ENCODE peak calls at places on chromosomes 6 and 20, in four cellular contexts. One of them, this sample, is unnamed.

GRCh38 chr6:100171533-100172321 is 177.7 kb upstream of the MCHR2 start:
- DNase-seq in GM12865: peak; percentile 81
- DNase-seq in AG04450: no peak
- DNase-seq in Calu3: no peak
- DNase-seq in this sample: no peak

GRCh38 chr6:37367557-37367956 is 13.8 kb downstream of the RNF8 start:
- DNase-seq in Calu3: no peak
- DNase-seq in AG04450: no peak
- DNase-seq in GM12865: no peak
- DNase-seq in this sample: no peak

GRCh38 chr6:89022747-89023289 is 57.7 kb upstream of the PNRC1 start:
- DNase-seq in Calu3: no peak
- DNase-seq in AG04450: no peak
- DNase-seq in GM12865: no peak
- DNase-seq in this sample: peak; percentile 49

GRCh38 chr6:110875548-110876169 is 1.1 kb downstream of the AMD1 start:
- DNase-seq in GM12865: peak; percentile 57
- DNase-seq in Calu3: no peak
- DNase-seq in AG04450: no peak
- DNase-seq in this sample: no peak

GRCh38 chr6:12203001-12203400 is 87.2 kb upstream of the EDN1 start:
- DNase-seq in GM12865: no peak
- DNase-seq in Calu3: peak; percentile 24
- DNase-seq in AG04450: no peak
- DNase-seq in this sample: no peak

GRCh38 chr20:24838551-24839530 is 110.2 kb upstream of the CST7 start:
- DNase-seq in AG04450: no peak
- DNase-seq in Calu3: no peak
- DNase-seq in GM12865: peak; percentile 65
- DNase-seq in this sample: no peak

GRCh38 chr6:137819740-137820139 is 47.3 kb upstream of the TNFAIP3 start:
- DNase-seq in AG04450: no peak
- DNase-seq in Calu3: no peak
- DNase-seq in GM12865: peak; percentile 58
- DNase-seq in this sample: no peak

GRCh38 chr6:75220365-75220764 is 14.5 kb upstream of the COL12A1 start:
- DNase-seq in AG04450: no peak
- DNase-seq in GM12865: no peak
- DNase-seq in Calu3: no peak
- DNase-seq in this sample: no peak

GRCh38 chr20:6055981-6056569 is 2.2 kb upstream of the LRRN4 start:
- DNase-seq in GM12865: no peak
- DNase-seq in AG04450: no peak
- DNase-seq in Calu3: no peak
- DNase-seq in this sample: no peak

GRCh38 chr6:7243188-7243942 is 69.6 kb downstream of the SSR1 start:
- DNase-seq in Calu3: peak; percentile 50
- DNase-seq in GM12865: peak; percentile 72
- DNase-seq in AG04450: peak; percentile 39
- DNase-seq in this sample: peak; percentile 71

GRCh38 chr6:33967966-33968724 is 164.3 kb upstream of the MLN start:
- DNase-seq in Calu3: no peak
- DNase-seq in AG04450: no peak
- DNase-seq in GM12865: no peak
- DNase-seq in this sample: no peak
- TF ChIP-seq CTCF in Calu3: no peak
- TF ChIP-seq CTCF in AG04450: peak; percentile 28
- TF ChIP-seq CTCF in GM12865: no peak
- TF ChIP-seq CTCF in this sample: no peak

DNA sequence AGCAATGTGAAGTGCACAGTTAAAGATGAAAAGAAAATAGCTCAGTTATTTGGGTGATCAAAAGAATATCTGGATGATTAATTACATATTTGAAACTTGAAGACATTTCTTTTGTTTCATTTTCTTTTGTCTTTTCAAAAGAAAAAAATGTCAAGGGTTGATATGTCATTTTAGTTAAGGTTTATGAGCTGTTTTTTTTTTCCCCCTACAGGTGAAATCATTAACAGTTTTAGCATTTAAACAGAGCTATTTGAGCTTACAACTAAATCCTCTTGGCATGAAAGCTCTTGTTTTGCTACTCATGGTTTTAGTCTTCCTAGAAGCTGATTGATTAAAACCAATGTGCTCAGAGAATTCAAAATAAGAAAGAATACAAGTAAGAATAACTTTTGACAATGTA is 887.3 kb downstream of the PHF3 start:
- DNase-seq in Calu3: no peak
- DNase-seq in AG04450: no peak
- DNase-seq in GM12865: no peak
- DNase-seq in this sample: no peak
- TF ChIP-seq CTCF in Calu3: no peak
- TF ChIP-seq CTCF in AG04450: no peak
- TF ChIP-seq CTCF in GM12865: no peak
- TF ChIP-seq CTCF in this sample: no peak

GRCh38 chr6:139376054-139376355 is 1.6 kb upstream of the CITED2 start:
- DNase-seq in Calu3: no peak
- DNase-seq in AG04450: no peak
- DNase-seq in GM12865: no peak
- DNase-seq in this sample: peak; percentile 18

GRCh38 chr6:139373928-139374356 is 506 bp downstream of the CITED2 start:
- DNase-seq in GM12865: no peak
- DNase-seq in AG04450: no peak
- DNase-seq in Calu3: no peak
- DNase-seq in this sample: no peak

GRCh38 chr6:139374357-139375238 is at the start of gene CITED2:
- DNase-seq in AG04450: peak; percentile 95
- DNase-seq in GM12865: peak; percentile 98
- DNase-seq in Calu3: peak; percentile 88
- DNase-seq in this sample: peak; percentile 83

GRCh38 chr6:139376604-139377218 is 2.3 kb upstream of the CITED2 start:
- DNase-seq in AG04450: no peak
- DNase-seq in Calu3: peak; percentile 18
- DNase-seq in GM12865: no peak
- DNase-seq in this sample: peak; percentile 50

DNA sequence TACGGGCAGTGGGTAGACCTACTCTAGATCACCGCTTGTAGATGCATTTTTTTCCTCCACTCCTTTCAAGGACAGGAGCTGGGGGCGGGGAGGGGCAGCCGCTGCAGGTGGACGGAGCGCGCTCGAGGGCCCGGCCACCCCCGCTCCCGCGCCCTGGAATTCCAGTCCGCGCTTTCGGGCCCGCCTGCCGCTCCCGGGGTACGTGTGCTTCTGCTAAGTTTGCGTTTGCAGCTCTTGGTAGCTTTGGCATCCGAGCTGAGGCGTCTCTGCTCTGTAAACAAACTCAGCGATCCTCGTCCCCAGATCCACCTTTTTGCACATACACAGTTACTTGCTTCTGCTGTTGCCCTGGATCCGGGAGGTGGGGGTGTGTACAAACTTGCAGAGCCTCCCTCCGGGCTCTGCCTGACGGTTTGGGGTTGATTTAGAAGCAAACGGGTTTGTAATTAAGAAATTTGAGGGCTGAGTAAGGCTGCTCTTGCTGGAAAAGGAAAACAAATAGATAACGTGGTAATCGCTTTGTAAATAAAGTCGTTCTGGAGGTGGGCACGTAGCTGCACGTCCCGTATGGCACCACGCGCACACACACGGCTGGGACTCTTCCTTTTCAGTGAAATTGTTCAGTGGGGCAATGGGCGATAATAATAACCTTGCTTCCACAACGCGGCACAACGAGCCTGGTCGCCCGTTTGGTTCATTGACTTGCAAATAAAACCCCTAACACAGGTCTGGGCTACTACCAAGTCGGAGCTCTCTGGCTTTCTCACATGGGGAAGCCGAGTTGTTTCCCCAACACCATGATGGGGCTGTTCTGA is 998 bp upstream of the CITED2 start:
- DNase-seq in Calu3: peak; percentile 87
- DNase-seq in GM12865: peak; percentile 96
- DNase-seq in AG04450: peak; percentile 95
- DNase-seq in this sample: peak; percentile 80
- TF ChIP-seq CTCF in Calu3: no peak
- TF ChIP-seq CTCF in GM12865: no peak
- TF ChIP-seq CTCF in AG04450: peak; percentile 23
- TF ChIP-seq CTCF in this sample: no peak

GRCh38 chr6:1363729-1364572 is 25.4 kb upstream of the FOXF2 start:
- DNase-seq in GM12865: no peak
- DNase-seq in Calu3: no peak
- DNase-seq in AG04450: no peak
- DNase-seq in this sample: no peak
- TF ChIP-seq CTCF in GM12865: no peak
- TF ChIP-seq CTCF in Calu3: no peak
- TF ChIP-seq CTCF in AG04450: peak; percentile 36
- TF ChIP-seq CTCF in this sample: no peak

GRCh38 chr20:2872304-2873009 is 824 bp upstream of the PTPRA start:
- DNase-seq in AG04450: no peak
- DNase-seq in Calu3: peak; percentile 67
- DNase-seq in GM12865: peak; percentile 82
- DNase-seq in this sample: peak; percentile 52
- TF ChIP-seq CTCF in AG04450: peak; percentile 40
- TF ChIP-seq CTCF in Calu3: no peak
- TF ChIP-seq CTCF in GM12865: peak; percentile 66
- TF ChIP-seq CTCF in this sample: peak; percentile 65

GRCh38 chr6:93013054-93013453 is 406.3 kb downstream of the EPHA7 start:
- DNase-seq in GM12865: no peak
- DNase-seq in Calu3: no peak
- DNase-seq in AG04450: no peak
- DNase-seq in this sample: no peak
- TF ChIP-seq CTCF in GM12865: no peak
- TF ChIP-seq CTCF in Calu3: no peak
- TF ChIP-seq CTCF in AG04450: no peak
- TF ChIP-seq CTCF in this sample: no peak

DNA sequence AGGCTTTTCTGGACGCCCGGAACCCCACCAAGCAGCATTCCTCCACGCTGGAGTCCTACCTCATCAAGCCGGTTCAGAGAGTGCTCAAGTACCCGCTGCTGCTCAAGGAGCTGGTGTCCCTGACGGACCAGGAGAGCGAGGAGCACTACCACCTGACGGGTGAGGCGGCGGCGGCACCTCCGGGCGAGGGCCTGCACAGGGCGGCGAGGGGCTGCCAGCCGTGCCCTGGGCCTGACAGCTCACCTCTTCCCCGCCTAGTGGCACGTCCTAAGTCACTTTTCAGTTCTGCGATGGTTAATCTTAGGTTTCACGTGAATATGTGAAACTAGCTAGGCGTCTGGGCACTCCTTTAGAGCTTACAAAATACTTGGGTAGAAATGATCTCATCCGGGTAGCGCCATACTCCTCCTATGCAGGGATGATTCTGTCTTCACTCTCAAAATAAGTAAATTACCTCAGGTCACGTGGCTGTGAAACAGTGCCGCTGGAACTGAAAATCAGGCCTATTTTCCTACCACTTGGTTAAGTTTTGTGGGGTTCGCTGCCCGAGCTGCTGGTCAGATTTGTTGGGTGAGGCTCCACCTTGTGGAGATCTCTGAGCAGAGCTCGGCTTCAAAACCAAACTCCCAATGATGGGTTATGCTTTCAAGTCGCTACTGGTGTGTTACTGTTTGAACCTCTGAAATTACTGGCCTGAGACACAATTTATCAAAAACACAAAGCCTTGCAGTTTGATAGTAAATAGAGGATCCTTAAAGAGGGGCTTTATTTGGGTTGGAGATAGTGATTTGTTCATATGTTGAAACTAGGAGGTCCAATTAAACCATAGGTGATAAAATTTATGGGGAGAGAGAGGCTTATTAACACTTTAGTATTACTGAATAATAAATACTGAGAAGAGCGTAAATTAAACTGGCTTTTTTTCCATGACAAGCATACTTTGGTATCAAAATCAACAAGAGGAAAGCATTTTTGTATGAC is 15.5 kb upstream of the CLDN20 start:
- DNase-seq in GM12865: peak; percentile 82
- DNase-seq in Calu3: peak; percentile 16
- DNase-seq in AG04450: peak; percentile 62
- DNase-seq in this sample: peak; percentile 73
- TF ChIP-seq CTCF in GM12865: peak; percentile 72
- TF ChIP-seq CTCF in Calu3: peak; percentile 34
- TF ChIP-seq CTCF in AG04450: peak; percentile 87
- TF ChIP-seq CTCF in this sample: peak; percentile 75

GRCh38 chr6:45420083-45420908 is 42.6 kb upstream of the SUPT3H start:
- DNase-seq in GM12865: no peak
- DNase-seq in AG04450: no peak
- DNase-seq in Calu3: no peak
- DNase-seq in this sample: no peak

GRCh38 chr6:45420909-45421699 is 43.4 kb upstream of the SUPT3H start:
- DNase-seq in Calu3: no peak
- DNase-seq in AG04450: no peak
- DNase-seq in GM12865: no peak
- DNase-seq in this sample: no peak

GRCh38 chr6:45423111-45423900 is 45.6 kb upstream of the SUPT3H start:
- DNase-seq in Calu3: no peak
- DNase-seq in AG04450: no peak
- DNase-seq in GM12865: no peak
- DNase-seq in this sample: no peak

GRCh38 chr6:45422541-45423110 is 44.9 kb upstream of the SUPT3H start:
- DNase-seq in AG04450: no peak
- DNase-seq in GM12865: peak; percentile 52
- DNase-seq in Calu3: peak; percentile 25
- DNase-seq in this sample: no peak

DNA sequence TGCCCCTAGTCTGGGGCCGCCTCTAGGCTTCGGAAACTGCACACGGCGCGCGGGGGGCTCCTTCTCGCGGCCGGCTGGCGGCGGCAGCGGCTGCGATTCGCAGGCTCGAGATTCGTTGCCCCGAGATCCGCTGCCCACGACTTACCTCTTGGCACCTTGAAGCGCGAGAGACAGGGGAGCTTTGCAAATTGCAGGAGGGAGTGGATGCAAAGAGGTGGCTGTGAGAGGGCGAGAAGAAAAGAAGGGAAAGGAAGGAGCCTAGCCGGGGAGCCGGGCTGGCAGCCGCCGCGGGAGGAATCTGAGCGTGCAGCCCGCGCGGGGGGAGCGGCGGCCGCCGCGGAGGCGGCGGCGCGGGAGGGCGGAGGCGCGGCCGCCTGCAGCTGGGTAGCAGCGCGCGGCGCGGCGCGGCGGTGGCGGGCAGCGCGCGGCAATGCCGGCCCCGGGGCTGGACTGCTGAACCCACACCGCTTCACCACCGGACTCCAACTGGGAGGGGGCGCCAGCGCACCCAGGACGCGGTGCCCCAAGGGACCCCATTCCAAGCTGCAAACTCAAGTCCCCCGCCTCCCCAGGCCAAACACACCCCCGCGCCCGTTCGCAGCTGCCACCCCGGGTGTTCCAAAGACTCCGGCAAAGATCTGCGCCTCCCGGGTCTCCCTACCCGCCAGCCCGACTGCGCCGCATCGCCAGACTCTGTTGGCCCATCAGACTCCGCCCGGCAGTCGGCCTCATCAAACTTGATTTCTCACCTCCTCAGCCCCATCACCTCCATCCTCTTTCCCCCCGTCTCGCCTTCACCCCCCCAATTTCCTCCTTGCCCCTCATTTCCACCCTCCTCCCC is 44.2 kb upstream of the SUPT3H start:
- DNase-seq in GM12865: no peak
- DNase-seq in Calu3: peak; percentile 61
- DNase-seq in AG04450: no peak
- DNase-seq in this sample: no peak
- TF ChIP-seq CTCF in GM12865: no peak
- TF ChIP-seq CTCF in Calu3: no peak
- TF ChIP-seq CTCF in AG04450: peak; percentile 55
- TF ChIP-seq CTCF in this sample: peak; percentile 58

This sample was measured in RWPE1.